ENCODE peak calls at places on chromosome 2, in seven cellular contexts. C, H, V, L, W, E and Z are unnamed samples.

GRCh38 chr2:205273148-205273547 is 409.2 kb upstream of the NRP2 start:
- DNase-seq in C (no peak), H (no peak), V (no peak), L (no peak), W (no peak), E (no peak), Z (no peak)

GRCh38 chr2:202387608-202388342 is 11.6 kb downstream of the BMPR2 start:
- DNase-seq in C (peak), H (peak), V (peak), L (no peak), W (no peak), E (no peak), Z (no peak)

GRCh38 chr2:99776521-99777265 is 286.9 kb upstream of the REV1 start:
- DNase-seq in C (no peak), H (no peak), V (no peak), L (no peak), W (no peak), E (no peak), Z (no peak)

GRCh38 chr2:206305523-206306245 is 31.2 kb downstream of the ZDBF2 start:
- DNase-seq in C (no peak), H (no peak), V (no peak), L (no peak), W (no peak), E (no peak), Z (no peak)

GRCh38 chr2:193712912-193713311 is 1518.2 kb upstream of the TMEFF2 start:
- DNase-seq in C (no peak), H (no peak), V (no peak), L (no peak), W (no peak), E (no peak), Z (no peak)

GRCh38 chr2:223093436-223093839 is 41.4 kb downstream of the KCNE4 start:
- DNase-seq in C (peak), H (peak), V (peak), L (peak), W (peak), E (no peak), Z (no peak)

GRCh38 chr2:1366546-1367134 is 46.6 kb upstream of the TPO start:
- DNase-seq in C (no peak), H (peak), V (no peak), L (no peak), W (peak), E (no peak), Z (no peak)

GRCh38 chr2:240727913-240728312 is 36.2 kb downstream of the AQP12A start:
- DNase-seq in C (no peak), H (no peak), V (no peak), L (no peak), W (no peak), E (no peak), Z (no peak)

GRCh38 chr2:233404227-233404626 is 49.9 kb downstream of the DGKD start:
- DNase-seq in C (peak), H (peak), V (peak), L (no peak), W (peak), E (peak), Z (no peak)

GRCh38 chr2:128727914-128728313 is 409.2 kb upstream of the HS6ST1 start:
- DNase-seq in C (peak), H (no peak), V (peak), L (peak), W (peak), E (no peak), Z (no peak)

GRCh38 chr2:174485763-174486613 is 841 bp downstream of the GPR155 start:
- DNase-seq in C (peak), H (peak), V (peak), L (no peak), W (no peak), E (peak), Z (no peak)

GRCh38 chr2:178473931-178474330 is 4.5 kb downstream of the FKBP7 start:
- DNase-seq in C (peak), H (no peak), V (peak), L (no peak), W (peak), E (no peak), Z (no peak)

GRCh38 chr2:181900007-181900651 is 8.6 kb downstream of the ITPRID2 start:
- DNase-seq in C (no peak), H (no peak), V (no peak), L (no peak), W (no peak), E (no peak), Z (no peak)

GRCh38 chr2:148730085-148730484 is 85.5 kb downstream of the EPC2 start:
- DNase-seq in C (peak), H (no peak), V (peak), L (no peak), W (no peak), E (no peak), Z (no peak)

GRCh38 chr2:239722760-239723448 is 302.2 kb downstream of the NDUFA10 start:
- DNase-seq in C (no peak), H (no peak), V (no peak), L (no peak), W (no peak), E (no peak), Z (no peak)

GRCh38 chr2:29041161-29041660 is 33.1 kb downstream of the PCARE start:
- DNase-seq in C (no peak), H (no peak), V (no peak), L (no peak), W (no peak), E (no peak), Z (no peak)

GRCh38 chr2:231987088-231987788 is 25.7 kb downstream of the DIS3L2 start:
- DNase-seq in C (peak), H (peak), V (peak), L (no peak), W (no peak), E (no peak), Z (no peak)

GRCh38 chr2:149125031-149125725 is 86.7 kb downstream of the LYPD6B start:
- DNase-seq in C (no peak), H (no peak), V (no peak), L (no peak), W (no peak), E (no peak), Z (no peak)

GRCh38 chr2:71801969-71802368 is 345.7 kb downstream of the CYP26B1 start:
- DNase-seq in C (peak), H (peak), V (peak), L (no peak), W (peak), E (no peak), Z (no peak)
- TF ChIP-seq CTCF in C (peak), H (peak), V (peak), L (peak), W (peak), E (no peak), Z (no peak)

DNA sequence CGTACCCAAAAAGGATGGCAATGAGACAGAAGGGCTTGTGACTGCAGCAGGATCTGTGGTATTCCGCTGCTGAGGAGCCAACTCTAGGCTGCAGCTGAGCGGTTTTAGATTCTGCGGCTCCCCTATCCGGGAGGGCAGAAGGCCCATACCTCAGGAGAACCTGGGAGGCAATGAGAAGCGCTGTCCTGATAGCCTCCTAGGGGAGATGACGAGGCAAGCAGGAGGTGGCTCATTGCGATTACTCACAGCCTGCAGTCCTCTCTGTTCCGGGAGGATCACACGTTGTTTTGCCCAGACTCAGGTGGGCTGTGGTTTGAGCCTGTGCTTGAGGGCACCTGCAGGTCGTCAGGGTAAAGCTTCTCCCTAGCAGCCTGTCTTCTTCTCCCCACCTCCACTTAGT is 65.1 kb downstream of the COA5 start:
- DNase-seq in C (no peak), H (no peak), V (no peak), L (no peak), W (no peak), E (no peak), Z (no peak)
- TF ChIP-seq CTCF in C (no peak), H (no peak), V (no peak), L (no peak), W (no peak), E (no peak), Z (no peak)

GRCh38 chr2:152738438-152738837 is 20.0 kb downstream of the ARL6IP6 start:
- DNase-seq in C (no peak), H (no peak), V (no peak), L (no peak), W (no peak), E (no peak), Z (no peak)

GRCh38 chr2:152740743-152741328 is 22.4 kb downstream of the ARL6IP6 start:
- DNase-seq in C (peak), H (peak), V (peak), L (peak), W (peak), E (no peak), Z (no peak)

GRCh38 chr2:152743004-152743403 is 24.6 kb downstream of the ARL6IP6 start:
- DNase-seq in C (peak), H (no peak), V (peak), L (no peak), W (peak), E (no peak), Z (no peak)
- TF ChIP-seq CTCF in C (peak), H (peak), V (peak), L (peak), W (peak), E (no peak), Z (no peak)

GRCh38 chr2:30373881-30374302 is 73.2 kb upstream of the LCLAT1 start:
- DNase-seq in C (peak), H (no peak), V (peak), L (no peak), W (no peak), E (no peak), Z (no peak)

GRCh38 chr2:30375915-30376314 is 71.1 kb upstream of the LCLAT1 start:
- DNase-seq in C (no peak), H (no peak), V (no peak), L (no peak), W (no peak), E (no peak), Z (no peak)

GRCh38 chr2:30371772-30372373 is 75.2 kb upstream of the LCLAT1 start:
- DNase-seq in C (no peak), H (no peak), V (no peak), L (peak), W (no peak), E (no peak), Z (no peak)

GRCh38 chr2:30372836-30373235 is 74.2 kb upstream of the LCLAT1 start:
- DNase-seq in C (no peak), H (no peak), V (no peak), L (no peak), W (no peak), E (no peak), Z (no peak)

DNA sequence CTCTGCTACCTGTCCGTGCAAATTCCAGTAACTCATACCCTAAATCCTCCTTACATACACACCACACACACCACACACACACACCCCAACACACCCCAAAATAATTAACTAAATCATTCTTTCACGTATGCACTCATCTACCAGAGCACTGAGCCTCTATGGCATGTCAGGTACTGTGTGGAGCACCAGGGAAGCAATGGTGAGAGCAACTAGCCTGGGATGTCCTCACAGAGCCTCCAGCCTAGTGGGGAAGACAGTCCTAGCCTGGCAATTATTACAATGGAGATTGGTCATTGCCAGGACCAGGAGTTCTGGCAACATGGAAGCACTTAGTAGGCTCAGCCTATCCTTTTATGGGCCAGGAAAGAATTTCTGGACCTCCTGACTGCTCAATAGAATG is 72.7 kb upstream of the LCLAT1 start:
- DNase-seq in C (no peak), H (no peak), V (no peak), L (no peak), W (no peak), E (no peak), Z (no peak)
- TF ChIP-seq CTCF in C (no peak), H (no peak), V (no peak), L (no peak), W (no peak), E (no peak), Z (no peak)